ENCODE peak calls at places on chromosomes 16 and 17, in five cellular contexts. Y is Karpas-422, S is PC-3, N is GM12878, M is GM23248. P is an unnamed sample.
A peak's percentile ranks its signal among the peaks of the same experiment; 100 is the strongest.

GRCh38 chr17:3502466-3502865 is 26.7 kb downstream of the ASPA start:
- DNase-seq in Y (no peak), S (no peak), N (no peak), M (no peak), P (no peak)

GRCh38 chr17:7146115-7146514 is 31.5 kb upstream of the ASGR2 start:
- DNase-seq in Y (no peak), S (no peak), N (no peak), M (no peak), P (peak; percentile 62)

GRCh38 chr17:77778636-77779524 is 179.6 kb upstream of the TNRC6C start:
- DNase-seq in Y (no peak), S (no peak), N (no peak), M (peak; percentile 21), P (no peak)

GRCh38 chr17:80219777-80220708 is at the start of the genes SGSH and SLC26A11:
- DNase-seq in Y (peak; percentile 80), S (peak; percentile 63), N (no peak), M (peak; percentile 90), P (peak; percentile 85)

GRCh38 chr16:12551946-12552345 is 251.7 kb downstream of the CPPED1 start:
- DNase-seq in Y (no peak), S (no peak), N (no peak), M (no peak), P (peak; percentile 21)

GRCh38 chr17:46811978-46812583 is 6.4 kb downstream of the WNT3 start:
- DNase-seq in Y (no peak), S (no peak), N (no peak), M (peak; percentile 80), P (no peak)

GRCh38 chr17:80146121-80147034 is 550 bp downstream of the EIF4A3 start:
- DNase-seq in Y (peak; percentile 72), S (peak; percentile 20), N (no peak), M (peak; percentile 56), P (peak; percentile 42)

GRCh38 chr17:73939808-73940207 is 263.7 kb upstream of the RPL38 start:
- DNase-seq in Y (no peak), S (no peak), N (no peak), M (no peak), P (no peak)

GRCh38 chr16:69397821-69398521 is 12.2 kb upstream of the TERF2 start:
- DNase-seq in Y (peak; percentile 51), S (peak; percentile 47), N (peak; percentile 19), M (peak; percentile 90), P (no peak)

GRCh38 chr17:29151567-29151966 is 28.6 kb downstream of the MYO18A start:
- DNase-seq in Y (no peak), S (peak; percentile 84), N (no peak), M (peak; percentile 66), P (no peak)

GRCh38 chr17:68145088-68145487 is 102.8 kb upstream of the AMZ2 start:
- DNase-seq in Y (no peak), S (no peak), N (no peak), M (no peak), P (no peak)

GRCh38 chr17:65807361-65807760 is 245.9 kb upstream of the AXIN2 start:
- DNase-seq in Y (no peak), S (no peak), N (no peak), M (no peak), P (no peak)

GRCh38 chr16:82655720-82656500 is 29.1 kb downstream of the CDH13 start:
- DNase-seq in Y (no peak), S (no peak), N (no peak), M (no peak), P (no peak)

GRCh38 chr17:31900877-31901276 is 631 bp downstream of the UTP6 start:
- DNase-seq in Y (peak; percentile 50), S (peak; percentile 13), N (no peak), M (peak; percentile 69), P (no peak)

GRCh38 chr17:65750678-65751077 is 189.2 kb upstream of the AXIN2 start:
- DNase-seq in Y (no peak), S (peak; percentile 99), N (peak; percentile 15), M (peak; percentile 91), P (no peak)

GRCh38 chr16:24915576-24915975 is 69.8 kb downstream of the SLC5A11 start:
- DNase-seq in Y (no peak), S (no peak), N (no peak), M (no peak), P (no peak)

GRCh38 chr17:35849469-35850348 is 19.0 kb downstream of the HEATR9 start:
- DNase-seq in Y (peak; percentile 86), S (peak; percentile 58), N (peak; percentile 20), M (peak; percentile 67), P (peak; percentile 48)

GRCh38 chr17:2250140-2251095 is 53.2 kb downstream of the SMG6 start:
- DNase-seq in Y (no peak), S (no peak), N (no peak), M (peak; percentile 52), P (no peak)

GRCh38 chr17:33292184-33292980 is 713 bp downstream of the ASIC2 start:
- DNase-seq in Y (no peak), S (no peak), N (no peak), M (peak; percentile 30), P (peak; percentile 59)

GRCh38 chr17:42642377-42642776 is 16.7 kb upstream of the TUBG2 start:
- DNase-seq in Y (no peak), S (no peak), N (no peak), M (no peak), P (peak; percentile 26)

GRCh38 chr16:89922884-89923639 is at the start of gene TUBB3:
- DNase-seq in Y (peak; percentile 94), S (peak; percentile 78), N (no peak), M (peak; percentile 94), P (peak; percentile 89)

GRCh38 chr17:46043606-46044005 is 44.6 kb downstream of the STH start:
- DNase-seq in Y (no peak), S (no peak), N (no peak), M (no peak), P (no peak)

GRCh38 chr16:81900014-81900413 is 111.3 kb downstream of the SDR42E1 start:
- DNase-seq in Y (no peak), S (no peak), N (no peak), M (no peak), P (no peak)

GRCh38 chr17:44086364-44087311 is 16.1 kb downstream of the G6PC3 start:
- DNase-seq in Y (no peak), S (peak; percentile 92), N (no peak), M (peak; percentile 99), P (peak; percentile 56)

GRCh38 chr16:87047221-87048037 is 269.8 kb downstream of the C16orf95 start:
- DNase-seq in Y (no peak), S (no peak), N (no peak), M (no peak), P (no peak)

GRCh38 chr16:54236761-54237160 is 49.8 kb downstream of the IRX3 start:
- DNase-seq in Y (no peak), S (no peak), N (no peak), M (peak; percentile 85), P (no peak)

GRCh38 chr16:57245472-57246113 is 534 bp downstream of the ARL2BP start:
- DNase-seq in Y (peak; percentile 64), S (peak; percentile 12), N (no peak), M (peak; percentile 55), P (no peak)

GRCh38 chr17:37082461-37082860 is 133.7 kb downstream of the AATF start:
- DNase-seq in Y (no peak), S (no peak), N (no peak), M (no peak), P (no peak)

GRCh38 chr17:3447625-3448024 is 14.0 kb upstream of the OR1E2 start:
- DNase-seq in Y (peak; percentile 59), S (peak; percentile 17), N (no peak), M (peak; percentile 10), P (peak; percentile 5)

GRCh38 chr16:27424772-27425498 is 23.0 kb downstream of the IL21R start:
- DNase-seq in Y (no peak), S (no peak), N (no peak), M (no peak), P (no peak)

GRCh38 chr17:45172541-45173286 is 11.0 kb downstream of the HEXIM2 start:
- DNase-seq in Y (peak; percentile 77), S (peak; percentile 97), N (no peak), M (peak; percentile 75), P (no peak)

GRCh38 chr17:263773-264172 is 82.3 kb upstream of the DOC2B start:
- DNase-seq in Y (peak; percentile 9), S (no peak), N (no peak), M (no peak), P (no peak)

GRCh38 chr16:30022887-30023286 is at the start of gene C16orf92:
- DNase-seq in Y (no peak), S (no peak), N (no peak), M (no peak), P (no peak)

GRCh38 chr17:38352245-38353083 is 820 bp downstream of the SOCS7 start:
- DNase-seq in Y (peak; percentile 66), S (peak; percentile 6), N (no peak), M (peak; percentile 64), P (no peak)

GRCh38 chr16:1152123-1152638 is 725 bp upstream of the CACNA1H start:
- DNase-seq in Y (no peak), S (no peak), N (no peak), M (peak; percentile 24), P (peak; percentile 51)
- H2AFZ ChIP-seq in Y (no peak overlapping the region), S (no peak overlapping the region), N (no peak overlapping the region), M (no peak overlapping the region), P (peak overlapping the region; percentile 72)

GRCh38 chr17:48045270-48046001 is 2.7 kb upstream of the NFE2L1 start:
- DNase-seq in Y (no peak), S (peak; percentile 51), N (no peak), M (peak; percentile 62), P (no peak)
- H3K9ac ChIP-seq in Y (no peak overlapping the region), S (no peak overlapping the region), N (no peak overlapping the region), M (no peak overlapping the region), P (no peak overlapping the region)

GRCh38 chr16:84630009-84630408 is 12.1 kb upstream of the COTL1 start:
- DNase-seq in Y (no peak), S (no peak), N (no peak), M (no peak), P (no peak)
- H2AFZ ChIP-seq in Y (no peak overlapping the region), S (no peak overlapping the region), N (no peak overlapping the region), M (no peak overlapping the region), P (no peak overlapping the region)

GRCh38 chr17:63116228-63116627 is 150.2 kb downstream of the TANC2 start:
- DNase-seq in Y (no peak), S (peak; percentile 41), N (no peak), M (no peak), P (no peak)

GRCh38 chr17:63113167-63113566 is 147.1 kb downstream of the TANC2 start:
- DNase-seq in Y (peak; percentile 69), S (peak; percentile 55), N (no peak), M (no peak), P (no peak)

GRCh38 chr17:63120406-63120805 is 154.4 kb downstream of the TANC2 start:
- DNase-seq in Y (no peak), S (peak; percentile 60), N (no peak), M (peak; percentile 47), P (no peak)

GRCh38 chr17:63116967-63117366 is 150.9 kb downstream of the TANC2 start:
- DNase-seq in Y (no peak), S (no peak), N (no peak), M (peak; percentile 39), P (peak; percentile 65)

GRCh38 chr17:63117431-63117830 is 151.4 kb downstream of the TANC2 start:
- DNase-seq in Y (no peak), S (no peak), N (no peak), M (no peak), P (no peak)
- H3K9ac ChIP-seq in Y (no peak overlapping the region), S (no peak overlapping the region), N (no peak overlapping the region), M (no peak overlapping the region), P (no peak overlapping the region)